ENCODE peak calls at places on chromosomes 11 and 22, in nine cellular contexts. K, F, H, P, U, M, S, Y and C are unnamed samples.

GRCh38 chr11:36373040-36374010 is 77.2 kb downstream of the PRR5L start:
- DNase-seq in F (no peak), H (no peak), U (no peak), P (no peak), S (no peak), K (no peak), Y (no peak), M (no peak), C (no peak)

GRCh38 chr22:45242778-45243191 is 2.1 kb upstream of the KIAA0930 start:
- DNase-seq in M (peak; percentile 65), K (no peak), S (no peak), P (no peak), H (no peak), U (peak; percentile 80), F (peak; percentile 79), Y (peak; percentile 49), C (no peak)

GRCh38 chr11:69968407-69969347 is 109.4 kb upstream of the ANO1 start:
- DNase-seq in M (no peak), Y (peak; percentile 42), H (no peak), F (no peak), S (no peak), K (no peak), P (no peak), U (no peak), C (no peak)

GRCh38 chr11:7561562-7561961 is 47.8 kb downstream of the PPFIBP2 start:
- DNase-seq in P (no peak), S (no peak), Y (no peak), M (no peak), U (no peak), F (no peak), K (no peak), H (no peak), C (no peak)

GRCh38 chr22:25900880-25901279 is 158.9 kb downstream of the MYO18B start:
- DNase-seq in Y (no peak), H (no peak), P (no peak), M (no peak), K (no peak), U (no peak), S (no peak), F (peak; percentile 93), C (no peak)

GRCh38 chr22:38755155-38755910 is 465 bp downstream of the SUN2 start:
- DNase-seq in Y (peak; percentile 92), M (peak; percentile 79), P (peak; percentile 58), F (peak; percentile 89), K (no peak), U (no peak), S (peak; percentile 28), H (no peak), C (peak; percentile 98)

GRCh38 chr11:57140568-57140967 is 41.2 kb upstream of the LRRC55 start:
- DNase-seq in F (no peak), U (no peak), K (no peak), M (no peak), H (no peak), S (no peak), Y (no peak), P (no peak), C (no peak)

GRCh38 chr22:39545310-39546063 is 12.9 kb upstream of the RPS19BP1 start:
- DNase-seq in P (peak; percentile 76), Y (no peak), M (peak; percentile 57), S (no peak), K (peak; percentile 68), U (no peak), H (no peak), F (no peak), C (no peak)

GRCh38 chr22:38327805-38328204 is 10.6 kb upstream of the CSNK1E start:
- DNase-seq in P (no peak), F (no peak), M (no peak), S (no peak), U (no peak), Y (no peak), K (no peak), H (no peak), C (no peak)

GRCh38 chr22:19787849-19788141 is 27.2 kb downstream of the TBX1 start:
- DNase-seq in S (no peak), K (no peak), F (no peak), H (no peak), Y (no peak), P (no peak), M (no peak), U (no peak), C (no peak)

GRCh38 chr11:27545035-27545434 is 38.5 kb upstream of the LIN7C start:
- DNase-seq in P (no peak), H (no peak), K (no peak), U (no peak), S (no peak), M (no peak), Y (no peak), F (no peak), C (no peak)

GRCh38 chr11:77252555-77253270 is 48.8 kb downstream of the GDPD4 start:
- DNase-seq in M (no peak), S (no peak), Y (no peak), P (no peak), K (no peak), H (no peak), F (no peak), U (no peak), C (no peak)

GRCh38 chr11:65779669-65779918 is 1.2 kb downstream of the AP5B1 start:
- DNase-seq in P (no peak), H (no peak), F (no peak), U (no peak), S (no peak), K (no peak), M (no peak), Y (no peak), C (no peak)

GRCh38 chr11:134537296-134537695 is 125.3 kb upstream of the B3GAT1 start:
- DNase-seq in Y (no peak), H (no peak), P (no peak), F (no peak), M (no peak), S (no peak), K (no peak), U (no peak), C (no peak)